ENCODE peak calls at places on chromosomes 4 and X, in ten cellular contexts. One of them, this sample, is unnamed.

GRCh38 chr4:123784626-123785025 is 388.0 kb downstream of the SPRY1 start:
- DNase-seq in stimulated activated naive B cell treated with anti-CD40 and anti-IgM and Interleukin-4, amounts not matched to agents 10 μg/mL and 1 μg/mL and 100 μg/mL, for 72 hours: no peak
- DNase-seq in activated T-helper 1 cell treated with anti-CD3 and anti-CD28 coated beads, Interleukin-2, amount 50 U/mL, for 16 hours: no peak
- DNase-seq in LHCN-M2: peak
- DNase-seq in pancreas: no peak
- DNase-seq in HT1080: no peak
- DNase-seq in anterior cingulate cortex: no peak
- DNase-seq in RWPE1: no peak
- DNase-seq in activated T-cell treated with anti-CD3 and anti-CD28 coated beads, Interleukin-2, amount 50 U/mL, for 48 hours: no peak
- DNase-seq in AML-193: no peak
- DNase-seq in this sample: no peak

GRCh38 chr4:150316332-150317205 is 238.3 kb downstream of the DCLK2 start:
- DNase-seq in stimulated activated naive B cell treated with anti-CD40 and anti-IgM and Interleukin-4, amounts not matched to agents 10 μg/mL and 1 μg/mL and 100 μg/mL, for 72 hours: no peak
- DNase-seq in activated T-helper 1 cell treated with anti-CD3 and anti-CD28 coated beads, Interleukin-2, amount 50 U/mL, for 16 hours: no peak
- DNase-seq in LHCN-M2: no peak
- DNase-seq in pancreas: no peak
- DNase-seq in HT1080: no peak
- DNase-seq in anterior cingulate cortex: no peak
- DNase-seq in RWPE1: no peak
- DNase-seq in activated T-cell treated with anti-CD3 and anti-CD28 coated beads, Interleukin-2, amount 50 U/mL, for 48 hours: no peak
- DNase-seq in AML-193: peak
- DNase-seq in this sample: no peak

GRCh38 chrX:39439910-39440733 is 638.9 kb downstream of the MID1IP1 start:
- DNase-seq in stimulated activated naive B cell treated with anti-CD40 and anti-IgM and Interleukin-4, amounts not matched to agents 10 μg/mL and 1 μg/mL and 100 μg/mL, for 72 hours: no peak
- DNase-seq in activated T-helper 1 cell treated with anti-CD3 and anti-CD28 coated beads, Interleukin-2, amount 50 U/mL, for 16 hours: no peak
- DNase-seq in LHCN-M2: no peak
- DNase-seq in pancreas: no peak
- DNase-seq in HT1080: no peak
- DNase-seq in anterior cingulate cortex: no peak
- DNase-seq in RWPE1: no peak
- DNase-seq in activated T-cell treated with anti-CD3 and anti-CD28 coated beads, Interleukin-2, amount 50 U/mL, for 48 hours: peak
- DNase-seq in AML-193: no peak
- DNase-seq in this sample: no peak

GRCh38 chr4:12411072-12411471 is 982.4 kb upstream of the HS3ST1 start:
- DNase-seq in stimulated activated naive B cell treated with anti-CD40 and anti-IgM and Interleukin-4, amounts not matched to agents 10 μg/mL and 1 μg/mL and 100 μg/mL, for 72 hours: no peak
- DNase-seq in activated T-helper 1 cell treated with anti-CD3 and anti-CD28 coated beads, Interleukin-2, amount 50 U/mL, for 16 hours: no peak
- DNase-seq in LHCN-M2: no peak
- DNase-seq in pancreas: no peak
- DNase-seq in HT1080: peak
- DNase-seq in anterior cingulate cortex: no peak
- DNase-seq in RWPE1: no peak
- DNase-seq in activated T-cell treated with anti-CD3 and anti-CD28 coated beads, Interleukin-2, amount 50 U/mL, for 48 hours: no peak
- DNase-seq in AML-193: no peak
- DNase-seq in this sample: no peak

GRCh38 chr4:78666830-78667258 is 109.3 kb upstream of the BMP2K start:
- DNase-seq in stimulated activated naive B cell treated with anti-CD40 and anti-IgM and Interleukin-4, amounts not matched to agents 10 μg/mL and 1 μg/mL and 100 μg/mL, for 72 hours: no peak
- DNase-seq in activated T-helper 1 cell treated with anti-CD3 and anti-CD28 coated beads, Interleukin-2, amount 50 U/mL, for 16 hours: no peak
- DNase-seq in LHCN-M2: no peak
- DNase-seq in pancreas: no peak
- DNase-seq in HT1080: no peak
- DNase-seq in anterior cingulate cortex: no peak
- DNase-seq in RWPE1: no peak
- DNase-seq in activated T-cell treated with anti-CD3 and anti-CD28 coated beads, Interleukin-2, amount 50 U/mL, for 48 hours: no peak
- DNase-seq in AML-193: peak
- DNase-seq in this sample: no peak

GRCh38 chrX:134162032-134162431 is 75.0 kb upstream of the CCDC160 start:
- DNase-seq in stimulated activated naive B cell treated with anti-CD40 and anti-IgM and Interleukin-4, amounts not matched to agents 10 μg/mL and 1 μg/mL and 100 μg/mL, for 72 hours: no peak
- DNase-seq in activated T-helper 1 cell treated with anti-CD3 and anti-CD28 coated beads, Interleukin-2, amount 50 U/mL, for 16 hours: no peak
- DNase-seq in LHCN-M2: no peak
- DNase-seq in pancreas: no peak
- DNase-seq in HT1080: no peak
- DNase-seq in anterior cingulate cortex: no peak
- DNase-seq in RWPE1: no peak
- DNase-seq in activated T-cell treated with anti-CD3 and anti-CD28 coated beads, Interleukin-2, amount 50 U/mL, for 48 hours: no peak
- DNase-seq in AML-193: no peak
- DNase-seq in this sample: no peak

GRCh38 chr4:57233391-57233790 is 123.2 kb upstream of the IGFBP7 start:
- DNase-seq in stimulated activated naive B cell treated with anti-CD40 and anti-IgM and Interleukin-4, amounts not matched to agents 10 μg/mL and 1 μg/mL and 100 μg/mL, for 72 hours: no peak
- DNase-seq in activated T-helper 1 cell treated with anti-CD3 and anti-CD28 coated beads, Interleukin-2, amount 50 U/mL, for 16 hours: no peak
- DNase-seq in LHCN-M2: peak
- DNase-seq in pancreas: no peak
- DNase-seq in HT1080: no peak
- DNase-seq in anterior cingulate cortex: no peak
- DNase-seq in RWPE1: peak
- DNase-seq in activated T-cell treated with anti-CD3 and anti-CD28 coated beads, Interleukin-2, amount 50 U/mL, for 48 hours: no peak
- DNase-seq in AML-193: no peak
- DNase-seq in this sample: no peak

GRCh38 chrX:21255207-21255606 is 119.0 kb upstream of the CNKSR2 start:
- DNase-seq in stimulated activated naive B cell treated with anti-CD40 and anti-IgM and Interleukin-4, amounts not matched to agents 10 μg/mL and 1 μg/mL and 100 μg/mL, for 72 hours: no peak
- DNase-seq in activated T-helper 1 cell treated with anti-CD3 and anti-CD28 coated beads, Interleukin-2, amount 50 U/mL, for 16 hours: no peak
- DNase-seq in LHCN-M2: no peak
- DNase-seq in pancreas: no peak
- DNase-seq in HT1080: no peak
- DNase-seq in anterior cingulate cortex: no peak
- DNase-seq in RWPE1: no peak
- DNase-seq in activated T-cell treated with anti-CD3 and anti-CD28 coated beads, Interleukin-2, amount 50 U/mL, for 48 hours: no peak
- DNase-seq in AML-193: no peak
- DNase-seq in this sample: no peak

GRCh38 chr4:141587897-141588296 is 48.5 kb upstream of the IL15 start:
- DNase-seq in stimulated activated naive B cell treated with anti-CD40 and anti-IgM and Interleukin-4, amounts not matched to agents 10 μg/mL and 1 μg/mL and 100 μg/mL, for 72 hours: no peak
- DNase-seq in activated T-helper 1 cell treated with anti-CD3 and anti-CD28 coated beads, Interleukin-2, amount 50 U/mL, for 16 hours: no peak
- DNase-seq in LHCN-M2: peak
- DNase-seq in pancreas: no peak
- DNase-seq in HT1080: peak
- DNase-seq in anterior cingulate cortex: no peak
- DNase-seq in RWPE1: peak
- DNase-seq in activated T-cell treated with anti-CD3 and anti-CD28 coated beads, Interleukin-2, amount 50 U/mL, for 48 hours: no peak
- DNase-seq in AML-193: no peak
- DNase-seq in this sample: no peak

GRCh38 chr4:140653718-140654515 is 85.2 kb upstream of the UCP1 start:
- DNase-seq in stimulated activated naive B cell treated with anti-CD40 and anti-IgM and Interleukin-4, amounts not matched to agents 10 μg/mL and 1 μg/mL and 100 μg/mL, for 72 hours: no peak
- DNase-seq in activated T-helper 1 cell treated with anti-CD3 and anti-CD28 coated beads, Interleukin-2, amount 50 U/mL, for 16 hours: no peak
- DNase-seq in LHCN-M2: no peak
- DNase-seq in pancreas: no peak
- DNase-seq in HT1080: no peak
- DNase-seq in anterior cingulate cortex: no peak
- DNase-seq in RWPE1: no peak
- DNase-seq in activated T-cell treated with anti-CD3 and anti-CD28 coated beads, Interleukin-2, amount 50 U/mL, for 48 hours: no peak
- DNase-seq in AML-193: no peak
- DNase-seq in this sample: no peak

GRCh38 chr4:181688416-181688815 is 554.8 kb upstream of the TENM3 start:
- DNase-seq in stimulated activated naive B cell treated with anti-CD40 and anti-IgM and Interleukin-4, amounts not matched to agents 10 μg/mL and 1 μg/mL and 100 μg/mL, for 72 hours: no peak
- DNase-seq in activated T-helper 1 cell treated with anti-CD3 and anti-CD28 coated beads, Interleukin-2, amount 50 U/mL, for 16 hours: no peak
- DNase-seq in LHCN-M2: peak
- DNase-seq in pancreas: no peak
- DNase-seq in HT1080: peak
- DNase-seq in anterior cingulate cortex: no peak
- DNase-seq in RWPE1: no peak
- DNase-seq in activated T-cell treated with anti-CD3 and anti-CD28 coated beads, Interleukin-2, amount 50 U/mL, for 48 hours: no peak
- DNase-seq in AML-193: no peak
- DNase-seq in this sample: peak

GRCh38 chrX:96685205-96686099 is 810 bp downstream of the DIAPH2 start:
- DNase-seq in stimulated activated naive B cell treated with anti-CD40 and anti-IgM and Interleukin-4, amounts not matched to agents 10 μg/mL and 1 μg/mL and 100 μg/mL, for 72 hours: peak
- DNase-seq in activated T-helper 1 cell treated with anti-CD3 and anti-CD28 coated beads, Interleukin-2, amount 50 U/mL, for 16 hours: peak
- DNase-seq in LHCN-M2: peak
- DNase-seq in pancreas: no peak
- DNase-seq in HT1080: peak
- DNase-seq in anterior cingulate cortex: peak
- DNase-seq in RWPE1: peak
- DNase-seq in activated T-cell treated with anti-CD3 and anti-CD28 coated beads, Interleukin-2, amount 50 U/mL, for 48 hours: peak
- DNase-seq in AML-193: peak
- DNase-seq in this sample: peak

GRCh38 chrX:9342581-9343051 is 122.2 kb upstream of the TBL1X start:
- DNase-seq in stimulated activated naive B cell treated with anti-CD40 and anti-IgM and Interleukin-4, amounts not matched to agents 10 μg/mL and 1 μg/mL and 100 μg/mL, for 72 hours: peak
- DNase-seq in activated T-helper 1 cell treated with anti-CD3 and anti-CD28 coated beads, Interleukin-2, amount 50 U/mL, for 16 hours: peak
- DNase-seq in LHCN-M2: peak
- DNase-seq in pancreas: peak
- DNase-seq in HT1080: peak
- DNase-seq in anterior cingulate cortex: peak
- DNase-seq in RWPE1: peak
- DNase-seq in activated T-cell treated with anti-CD3 and anti-CD28 coated beads, Interleukin-2, amount 50 U/mL, for 48 hours: peak
- DNase-seq in AML-193: peak
- DNase-seq in this sample: peak

GRCh38 chr4:139508581-139509237 is 47.3 kb downstream of the SETD7 start:
- DNase-seq in stimulated activated naive B cell treated with anti-CD40 and anti-IgM and Interleukin-4, amounts not matched to agents 10 μg/mL and 1 μg/mL and 100 μg/mL, for 72 hours: no peak
- DNase-seq in activated T-helper 1 cell treated with anti-CD3 and anti-CD28 coated beads, Interleukin-2, amount 50 U/mL, for 16 hours: no peak
- DNase-seq in LHCN-M2: no peak
- DNase-seq in pancreas: no peak
- DNase-seq in HT1080: no peak
- DNase-seq in anterior cingulate cortex: no peak
- DNase-seq in RWPE1: no peak
- DNase-seq in activated T-cell treated with anti-CD3 and anti-CD28 coated beads, Interleukin-2, amount 50 U/mL, for 48 hours: no peak
- DNase-seq in AML-193: no peak
- DNase-seq in this sample: no peak